ENCODE peak calls at places on chromosomes 7 and 10, in six cellular contexts. I is ureter; D is activated T-cell treated with anti-CD3 and anti-CD28 coated beads, Interleukin-2, amount 50 U/mL, for 72 hours; T is NCI-H510A treated with DMSO at 0.1 percent for 48 hours; E is NCI-H524; P is SHP77 treated with DMSO at 0.1 percent for 48 hours. W is an unnamed sample.
A peak's percentile ranks its signal among the peaks of the same experiment; 100 is the strongest.

GRCh38 chr10:119115921-119116320 is 12.0 kb downstream of the DENND10 start:
- DNase-seq in I (no peak), D (no peak), P (no peak), T (no peak), E (no peak), W (no peak)

GRCh38 chr10:84337199-84337598 is 8.8 kb downstream of the CCSER2 start:
- DNase-seq in E (no peak), P (no peak), D (no peak), T (no peak), I (no peak), W (no peak)

GRCh38 chr7:106425017-106425719 is 140.4 kb upstream of the NAMPT start:
- DNase-seq in D (peak; percentile 86), P (peak; percentile 38), T (peak; percentile 73), E (no peak), I (peak; percentile 90), W (peak; percentile 88)

GRCh38 chr10:17747883-17748550 is 4.0 kb upstream of the TMEM236 start:
- DNase-seq in D (no peak), P (no peak), T (no peak), I (no peak), E (no peak), W (no peak)

GRCh38 chr7:133513608-133514007 is 260.7 kb downstream of the EXOC4 start:
- DNase-seq in D (no peak), E (no peak), P (no peak), T (no peak), I (no peak), W (no peak)

GRCh38 chr10:70122742-70123141 is 9.9 kb downstream of the AIFM2 start:
- DNase-seq in I (no peak), D (no peak), P (no peak), E (no peak), T (no peak), W (no peak)

GRCh38 chr10:34075269-34075926 is 739.7 kb downstream of the PARD3 start:
- DNase-seq in P (no peak), E (no peak), T (no peak), D (no peak), I (no peak), W (peak; percentile 72)

GRCh38 chr10:70671229-70671588 is 1.1 kb upstream of the ADAMTS14 start:
- DNase-seq in I (no peak), T (no peak), P (no peak), E (no peak), D (no peak), W (no peak)

GRCh38 chr10:101041252-101041761 is 10.3 kb downstream of the SFXN3 start:
- DNase-seq in E (peak; percentile 17), T (peak; percentile 58), I (peak; percentile 87), P (peak; percentile 39), D (peak; percentile 74), W (peak; percentile 80)

GRCh38 chr7:100629117-100629711 is 12.1 kb downstream of the TFR2 start:
- DNase-seq in P (no peak), E (no peak), T (no peak), I (no peak), D (peak; percentile 43), W (no peak)

GRCh38 chr10:86083664-86084175 is 282.9 kb downstream of the GRID1 start:
- DNase-seq in E (no peak), T (no peak), D (no peak), P (no peak), I (no peak), W (no peak)

GRCh38 chr7:19932549-19933249 is 159.3 kb upstream of the TMEM196 start:
- DNase-seq in E (peak; percentile 74), T (peak; percentile 18), I (no peak), D (no peak), P (peak; percentile 75), W (no peak)

GRCh38 chr7:14748461-14748860 is 154.1 kb downstream of the DGKB start:
- DNase-seq in E (no peak), D (no peak), P (no peak), I (no peak), T (no peak), W (no peak)

GRCh38 chr10:61754553-61755540 is 92.1 kb downstream of the CABCOCO1 start:
- DNase-seq in I (no peak), P (no peak), T (no peak), D (no peak), E (no peak), W (no peak)

GRCh38 chr7:151776446-151776845 is 100.5 kb downstream of the PRKAG2 start:
- DNase-seq in E (peak; percentile 10), T (no peak), P (no peak), D (no peak), I (no peak), W (no peak)

GRCh38 chr7:128055668-128056067 is 24.4 kb upstream of the LRRC4 start:
- DNase-seq in D (no peak), I (no peak), P (no peak), T (no peak), E (no peak), W (no peak)

GRCh38 chr7:17986826-17987225 is 40.8 kb downstream of the PRPS1L1 start:
- DNase-seq in T (no peak), E (no peak), D (no peak), P (no peak), I (no peak), W (no peak)

GRCh38 chr7:108406474-108406873 is 49.8 kb downstream of the NRCAM start:
- DNase-seq in E (no peak), P (no peak), I (no peak), D (no peak), T (peak; percentile 25), W (no peak)

GRCh38 chr7:285731-286130 is 4.2 kb upstream of the FOXL3 start:
- DNase-seq in D (no peak), P (no peak), E (no peak), I (no peak), T (no peak), W (no peak)

GRCh38 chr7:129832282-129832681 is 120.5 kb downstream of the UBE2H start:
- DNase-seq in P (no peak), I (no peak), D (no peak), E (no peak), T (no peak), W (no peak)

GRCh38 chr7:87354749-87355148 is 9.3 kb downstream of the CROT start:
- DNase-seq in I (no peak), E (no peak), D (no peak), T (no peak), P (no peak), W (no peak)

GRCh38 chr10:55550241-55550640 is 749.2 kb upstream of the PCDH15 start:
- DNase-seq in D (no peak), T (no peak), E (no peak), P (no peak), I (no peak), W (no peak)

GRCh38 chr10:57018452-57018851 is 657.4 kb upstream of the ZWINT start:
- DNase-seq in E (no peak), I (no peak), T (no peak), P (no peak), D (no peak), W (no peak)

GRCh38 chr10:103428989-103429643 is 23.1 kb downstream of the CALHM2 start:
- DNase-seq in T (no peak), P (no peak), I (no peak), D (no peak), E (no peak), W (no peak)

GRCh38 chr7:4261038-4261960 is 420.8 kb upstream of the FOXK1 start:
- DNase-seq in I (no peak), D (no peak), E (no peak), T (peak; percentile 10), P (no peak), W (no peak)

W was measured in left lobe of liver.